ENCODE peak calls at places on chromosomes 1 and 21, in eight cellular contexts. V, X, L, N, K, Y, Z and M are unnamed samples.
A peak's percentile ranks its signal among the peaks of the same experiment; 100 is the strongest.

GRCh38 chr1:223727541-223727940 is 15.2 kb downstream of the CAPN2 start:
- DNase-seq in X (no peak), V (no peak), K (no peak), Y (no peak), N (no peak), L (no peak), Z (no peak), M (no peak)

GRCh38 chr1:11645270-11645669 is 9.0 kb downstream of the FBXO2 start:
- DNase-seq in K (no peak), N (no peak), Z (no peak), V (no peak), L (no peak), Y (no peak), X (no peak), M (no peak)

GRCh38 chr1:43747736-43748135 is 40.4 kb downstream of the ST3GAL3 start:
- DNase-seq in Y (no peak), V (peak; percentile 34), Z (no peak), N (no peak), K (no peak), L (no peak), X (no peak), M (no peak)

GRCh38 chr1:95217371-95217770 is 16.6 kb upstream of the RWDD3 start:
- DNase-seq in Z (no peak), L (no peak), N (no peak), X (no peak), Y (no peak), V (no peak), K (no peak), M (no peak)

GRCh38 chr1:167797005-167797404 is 75.2 kb downstream of the MPZL1 start:
- DNase-seq in L (peak; percentile 97), V (peak; percentile 100), N (peak; percentile 86), K (no peak), Y (peak; percentile 98), Z (no peak), X (peak; percentile 96), M (peak; percentile 95)

GRCh38 chr1:73859227-73859626 is 338.7 kb downstream of the LRRIQ3 start:
- DNase-seq in Y (no peak), X (no peak), N (no peak), K (no peak), L (no peak), V (no peak), Z (no peak), M (no peak)

GRCh38 chr1:77100870-77101269 is 118.4 kb downstream of the PIGK start:
- DNase-seq in Z (no peak), N (no peak), X (no peak), L (no peak), K (no peak), Y (no peak), V (no peak), M (no peak)

GRCh38 chr1:178954291-178954690 is 71.4 kb upstream of the FAM20B start:
- DNase-seq in N (no peak), Z (no peak), V (peak; percentile 11), L (no peak), Y (no peak), X (no peak), K (no peak), M (no peak)

GRCh38 chr21:40291560-40291959 is 424.3 kb downstream of the PCP4 start:
- DNase-seq in V (no peak), X (no peak), L (no peak), K (no peak), N (peak; percentile 59), Z (no peak), Y (no peak), M (no peak)

GRCh38 chr1:7046314-7046713 is 261.1 kb downstream of the CAMTA1 start:
- DNase-seq in Z (no peak), L (peak; percentile 54), N (peak; percentile 90), Y (peak; percentile 16), V (peak; percentile 42), K (no peak), X (peak; percentile 26), M (peak; percentile 22)

GRCh38 chr1:245576323-245576722 is 421.5 kb downstream of the KIF26B start:
- DNase-seq in Z (no peak), Y (no peak), X (no peak), L (no peak), V (no peak), N (no peak), K (no peak), M (no peak)

DNA sequence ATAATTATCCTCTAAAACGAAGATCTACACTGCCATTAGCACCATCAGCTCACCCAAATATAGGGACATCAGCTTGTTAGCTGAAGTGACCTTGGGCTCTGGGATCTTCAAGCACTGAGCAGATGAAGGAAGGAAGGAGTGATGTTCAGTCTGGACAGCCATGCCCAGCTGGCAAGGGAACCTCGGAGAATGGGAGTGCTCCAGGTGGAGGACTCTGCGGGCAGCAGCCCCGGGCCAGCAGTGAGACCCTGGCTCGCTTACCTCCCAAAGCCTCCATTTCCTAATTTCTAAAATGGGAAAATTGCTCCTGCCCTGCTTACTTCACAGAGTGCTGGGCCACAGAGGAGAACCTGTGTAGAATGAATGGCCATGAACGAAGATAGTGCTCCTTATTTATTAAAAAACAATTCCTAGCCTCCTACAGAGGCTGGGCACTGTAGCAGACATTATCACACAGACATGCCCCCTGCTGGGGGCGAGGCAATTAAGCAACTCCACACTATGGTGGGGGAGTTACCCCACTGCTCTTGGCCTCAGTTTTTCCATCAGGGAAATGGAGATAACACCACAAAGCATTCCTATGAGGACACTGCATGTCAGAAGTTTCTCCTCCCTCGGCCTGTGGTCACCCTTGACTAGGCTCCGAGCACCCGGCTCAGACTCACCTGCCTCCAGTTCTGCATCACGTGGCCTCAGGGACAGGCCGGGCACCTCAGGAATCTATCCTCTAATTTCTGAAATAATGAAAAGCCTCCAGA is 117.6 kb downstream of the KCNN3 start:
- DNase-seq in X (no peak), Y (no peak), K (no peak), V (no peak), L (no peak), N (no peak), Z (no peak), M (no peak)
- TF ChIP-seq CTCF in X (no peak), Y (no peak), K (no peak), V (no peak), L (peak; percentile 41), N (no peak), Z (peak; percentile 11), M (no peak)

DNA sequence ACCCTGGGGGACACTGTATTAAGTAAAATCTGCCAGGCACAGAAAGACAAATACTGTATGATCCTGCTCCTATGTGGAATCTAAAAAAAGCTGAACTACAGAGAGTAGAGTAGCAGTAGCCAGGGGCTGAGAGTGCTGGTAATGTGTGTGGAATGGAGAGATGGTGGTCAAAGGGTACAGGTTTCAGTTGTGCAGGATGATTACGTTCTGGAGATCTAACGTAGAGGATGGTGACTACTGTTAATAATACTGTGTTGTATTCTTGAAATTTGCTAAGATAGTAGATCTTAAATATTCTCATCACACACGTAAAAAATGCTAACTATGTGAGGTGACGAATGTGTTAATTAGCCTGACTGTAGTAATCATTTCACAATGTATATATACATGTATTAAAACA is 39.8 kb upstream of the GNG4 start:
- DNase-seq in K (no peak), X (no peak), N (no peak), L (no peak), Y (no peak), Z (no peak), V (no peak), M (no peak)
- TF ChIP-seq CTCF in K (no peak), X (no peak), N (no peak), L (no peak), Y (no peak), Z (no peak), V (no peak), M (no peak)

GRCh38 chr1:59718064-59718988 is 96.4 kb upstream of the HOOK1 start:
- DNase-seq in V (peak; percentile 30), N (no peak), X (no peak), K (no peak), L (peak; percentile 30), Z (no peak), Y (no peak), M (no peak)
- TF ChIP-seq CTCF in V (peak; percentile 28), N (peak; percentile 80), X (no peak), K (no peak), L (peak; percentile 80), Z (peak; percentile 45), Y (no peak), M (no peak)

GRCh38 chr21:32559004-32559610 is 26.2 kb downstream of the TCP10L start:
- DNase-seq in N (peak; percentile 24), Y (no peak), K (no peak), L (no peak), Z (no peak), V (no peak), X (no peak), M (no peak)
- TF ChIP-seq CTCF in N (no peak), Y (no peak), K (no peak), L (no peak), Z (no peak), V (no peak), X (no peak), M (no peak)

DNA sequence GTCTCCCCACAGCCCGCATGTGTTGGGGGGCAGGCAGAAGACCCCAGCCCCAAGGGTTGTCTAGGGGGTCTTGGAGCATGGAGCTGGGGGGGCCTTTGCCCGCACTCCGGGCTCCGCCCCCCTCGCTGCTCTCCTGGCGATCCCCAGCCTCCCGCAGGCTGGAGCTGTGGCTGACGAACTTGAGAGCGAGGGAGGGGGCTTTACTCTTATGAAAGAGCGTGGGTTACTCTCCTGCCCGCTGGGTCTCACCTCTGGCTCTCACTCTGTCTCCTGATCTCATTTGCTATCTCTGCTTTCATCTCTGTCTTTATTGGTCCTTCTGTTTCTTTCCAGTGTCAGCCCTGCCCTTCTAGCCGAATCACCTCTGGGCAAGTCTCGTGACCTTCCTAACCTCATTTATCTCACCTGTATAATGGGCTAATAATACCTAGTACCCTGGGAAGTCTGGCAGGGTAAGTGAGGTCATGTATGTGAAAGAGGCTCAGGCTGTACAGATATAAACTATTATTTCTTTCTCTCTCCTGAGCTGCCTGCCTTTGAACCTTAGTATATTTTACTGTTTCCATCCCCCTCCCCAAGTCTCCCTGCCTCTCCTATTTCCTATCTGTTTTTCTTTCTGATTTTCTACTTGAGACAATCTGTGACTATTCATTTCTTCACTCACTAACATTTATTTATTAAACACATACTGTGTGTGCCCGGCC is 721 bp downstream of the EFNA4 start:
- DNase-seq in K (peak; percentile 68), Y (no peak), Z (peak; percentile 82), V (no peak), X (no peak), L (no peak), N (peak; percentile 89), M (no peak)
- TF ChIP-seq CTCF in K (no peak), Y (no peak), Z (no peak), V (no peak), X (no peak), L (no peak), N (no peak), M (no peak)

DNA sequence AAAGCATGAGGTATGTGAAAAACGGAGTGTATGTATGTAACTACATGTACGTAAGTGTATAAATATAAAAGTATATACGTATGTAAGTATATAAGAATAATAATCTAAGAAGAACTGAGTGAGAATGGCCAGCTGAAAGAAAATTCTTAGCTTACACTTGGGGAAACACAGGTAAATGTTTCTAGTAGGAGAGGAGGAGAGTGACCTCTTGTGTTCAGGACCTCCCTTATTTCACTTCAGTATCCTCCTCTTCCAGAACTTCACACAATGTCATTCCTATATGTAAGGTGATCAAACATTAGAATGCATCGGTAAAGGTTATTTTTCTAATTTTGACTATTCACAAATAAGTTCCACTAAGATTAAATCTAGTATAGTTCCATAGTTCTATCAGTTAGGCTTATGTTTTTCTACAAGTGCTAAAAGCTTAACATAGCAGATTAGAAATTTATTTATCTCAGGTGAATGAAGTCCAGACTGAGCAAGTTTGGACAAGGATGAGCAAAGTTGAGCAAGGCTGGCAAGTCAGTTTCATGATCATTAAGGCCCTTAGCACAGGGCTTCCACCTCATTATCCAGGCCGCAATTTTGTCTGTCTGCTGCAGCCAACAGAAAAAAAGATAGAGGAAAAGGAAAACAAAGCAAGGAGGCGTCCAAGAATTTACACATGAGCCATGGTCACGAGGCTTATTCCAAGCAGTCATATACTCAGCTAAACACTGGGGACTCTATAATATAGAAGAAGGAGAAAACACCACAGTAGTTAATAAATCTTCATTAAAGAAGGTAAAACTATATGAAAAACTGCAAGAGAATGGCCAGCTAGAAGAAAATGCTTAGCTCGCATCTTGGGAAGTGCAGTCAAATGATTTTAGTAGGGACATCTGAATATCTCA is 7.1 kb upstream of the MROH9 start:
- DNase-seq in N (no peak), V (peak; percentile 48), L (no peak), Z (no peak), K (no peak), X (no peak), Y (no peak), M (no peak)
- TF ChIP-seq CTCF in N (peak; percentile 58), V (peak; percentile 25), L (peak; percentile 57), Z (no peak), K (peak; percentile 20), X (no peak), Y (no peak), M (peak; percentile 22)